ENCODE peak calls at places on chromosomes 7 and 10, in five cellular contexts. V, K, A, M and Q are unnamed samples.

GRCh38 chr7:121395494-121395960 is 581 bp downstream of the FAM3C start:
- DNase-seq in V (no peak), K (peak; percentile 35), A (no peak), M (no peak), Q (no peak)

GRCh38 chr7:158076215-158076614 is 511.4 kb downstream of the PTPRN2 start:
- DNase-seq in V (no peak), K (no peak), A (no peak), M (no peak), Q (no peak)

GRCh38 chr7:24956021-24956420 is 24.0 kb downstream of the OSBPL3 start:
- DNase-seq in V (no peak), K (no peak), A (no peak), M (no peak), Q (no peak)

GRCh38 chr7:51970961-51971655 is 654.5 kb upstream of the COBL start:
- DNase-seq in V (no peak), K (no peak), A (no peak), M (no peak), Q (no peak)

GRCh38 chr7:81284576-81284975 is 365.7 kb upstream of the SEMA3C start:
- DNase-seq in V (no peak), K (peak; percentile 60), A (no peak), M (peak; percentile 43), Q (no peak)

GRCh38 chr7:45100761-45101480 is 10.6 kb downstream of the TBRG4 start:
- DNase-seq in V (no peak), K (no peak), A (no peak), M (no peak), Q (no peak)

GRCh38 chr7:84975586-84976185 is 211.2 kb downstream of the SEMA3D start:
- DNase-seq in V (no peak), K (peak; percentile 50), A (no peak), M (peak; percentile 42), Q (no peak)

GRCh38 chr7:150855046-150855445 is 2.7 kb downstream of the AOC1 start:
- DNase-seq in V (no peak), K (no peak), A (no peak), M (no peak), Q (no peak)

GRCh38 chr7:134022512-134022911 is 104.6 kb upstream of the LRGUK start:
- DNase-seq in V (no peak), K (no peak), A (no peak), M (no peak), Q (no peak)

GRCh38 chr7:94133460-94133859 is 129.3 kb upstream of the BET1 start:
- DNase-seq in V (no peak), K (peak; percentile 62), A (no peak), M (peak; percentile 13), Q (no peak)

GRCh38 chr7:13907824-13908223 is 81.6 kb downstream of the ETV1 start:
- DNase-seq in V (no peak), K (no peak), A (no peak), M (no peak), Q (no peak)

GRCh38 chr7:45434404-45434803 is 139.8 kb upstream of the ADCY1 start:
- DNase-seq in V (no peak), K (no peak), A (no peak), M (no peak), Q (no peak)

GRCh38 chr10:11560076-11560709 is 51.3 kb downstream of the USP6NL start:
- DNase-seq in V (no peak), K (peak; percentile 29), A (no peak), M (peak; percentile 33), Q (no peak)

GRCh38 chr7:26155531-26156375 is 3.8 kb downstream of the NFE2L3 start:
- DNase-seq in V (no peak), K (peak; percentile 44), A (no peak), M (peak; percentile 44), Q (no peak)

GRCh38 chr7:22842973-22843372 is 20.3 kb upstream of the TOMM7 start:
- DNase-seq in V (no peak), K (no peak), A (no peak), M (no peak), Q (no peak)

GRCh38 chr10:121593267-121593666 is 5.0 kb downstream of the FGFR2 start:
- DNase-seq in V (no peak), K (no peak), A (no peak), M (no peak), Q (no peak)

GRCh38 chr10:87957702-87958101 is 94.3 kb downstream of the PTEN start:
- DNase-seq in V (no peak), K (no peak), A (no peak), M (no peak), Q (no peak)

GRCh38 chr10:3622845-3623621 is 162.0 kb downstream of the KLF6 start:
- DNase-seq in V (no peak), K (peak; percentile 48), A (no peak), M (peak; percentile 28), Q (no peak)

GRCh38 chr10:14116021-14116420 is 214.7 kb downstream of the FRMD4A start:
- DNase-seq in V (no peak), K (no peak), A (no peak), M (no peak), Q (no peak)

DNA sequence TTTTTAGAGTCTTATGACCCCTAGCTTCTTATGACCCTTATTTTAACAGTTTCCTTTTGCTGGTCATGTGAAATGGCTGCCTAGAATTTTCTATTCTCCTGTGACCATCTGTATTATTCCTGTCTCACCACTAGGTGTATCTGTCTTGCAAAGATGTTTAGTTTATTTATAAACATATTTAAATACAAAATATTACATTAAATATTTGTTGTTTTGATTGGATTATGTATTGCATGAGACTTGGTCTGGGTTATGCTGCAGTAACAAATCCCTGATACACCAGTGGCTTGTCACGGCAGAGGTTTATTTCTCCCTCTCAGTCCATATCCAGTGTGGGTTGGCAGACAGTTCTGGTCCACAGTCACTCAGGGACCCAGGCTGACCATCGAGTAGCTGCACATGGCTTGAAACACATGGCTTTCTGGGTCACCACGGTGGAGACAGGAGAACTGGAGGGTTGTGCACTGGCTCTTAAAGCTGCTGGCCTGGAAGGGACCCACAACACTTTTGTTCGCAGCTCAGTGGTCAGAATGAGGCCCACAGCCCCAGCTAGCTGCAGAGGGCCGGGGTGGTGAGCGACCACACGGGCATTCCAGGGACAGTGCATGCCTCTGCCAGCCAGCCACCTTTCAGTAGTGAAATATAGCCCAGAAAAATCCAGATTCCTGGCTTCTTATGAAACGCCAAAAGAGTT is 7.4 kb downstream of the RASSF4 start:
- DNase-seq in V (no peak), K (no peak), A (no peak), M (no peak), Q (no peak)
- TF ChIP-seq CTCF in V (peak; percentile 61), K (peak; percentile 11), A (peak; percentile 23), M (peak; percentile 15), Q (peak; percentile 3)

DNA sequence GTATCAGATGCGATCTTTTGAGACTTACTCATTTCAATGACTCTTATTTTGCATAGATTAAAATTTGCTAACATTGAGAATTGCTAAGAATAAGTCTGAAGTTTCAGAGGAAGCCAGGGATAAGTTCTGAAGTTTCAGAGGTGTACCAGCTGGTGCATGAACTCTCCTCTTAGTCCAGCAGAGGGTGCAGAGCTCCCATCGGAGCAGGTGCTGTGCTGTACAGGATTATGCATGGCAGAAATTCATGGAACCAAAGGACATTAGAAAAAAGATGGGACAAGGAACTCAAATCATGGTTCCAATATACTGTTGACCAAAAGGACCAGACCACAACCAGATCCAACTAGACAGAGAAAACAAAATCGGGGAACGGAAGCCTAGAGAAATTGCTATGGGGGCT is 41.9 kb downstream of the MGAM2 start:
- DNase-seq in V (peak; percentile 26), K (no peak), A (no peak), M (no peak), Q (no peak)
- TF ChIP-seq CTCF in V (peak; percentile 35), K (no peak), A (no peak), M (no peak), Q (no peak)

DNA sequence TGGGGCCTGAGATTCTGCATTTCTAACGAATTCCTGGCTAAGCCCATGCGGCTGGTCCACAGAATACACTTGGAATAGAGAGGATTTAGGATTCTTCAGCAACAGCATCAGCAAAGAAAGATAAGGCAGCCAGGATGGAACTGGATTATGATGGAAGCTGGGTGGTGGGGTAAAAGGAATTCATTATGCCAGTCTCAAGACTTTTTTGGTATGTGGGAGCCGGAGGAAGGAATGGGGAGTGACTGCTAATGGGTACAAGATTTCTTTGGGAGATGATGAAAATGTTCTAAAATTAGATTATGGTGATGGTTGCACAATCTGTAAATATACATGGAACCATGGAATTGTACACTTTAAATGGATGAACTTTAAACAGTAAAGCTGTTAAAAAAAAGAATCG is 82.3 kb upstream of the ZMIZ1 start:
- DNase-seq in V (no peak), K (peak; percentile 66), A (no peak), M (peak; percentile 53), Q (no peak)
- TF ChIP-seq CTCF in V (no peak), K (no peak), A (no peak), M (no peak), Q (no peak)

GRCh38 chr7:116495737-116496136 is 3.8 kb upstream of the CAV2 start:
- DNase-seq in V (no peak), K (peak; percentile 73), A (no peak), M (no peak), Q (no peak)
- TF ChIP-seq CTCF in V (no peak), K (no peak), A (no peak), M (no peak), Q (no peak)

DNA sequence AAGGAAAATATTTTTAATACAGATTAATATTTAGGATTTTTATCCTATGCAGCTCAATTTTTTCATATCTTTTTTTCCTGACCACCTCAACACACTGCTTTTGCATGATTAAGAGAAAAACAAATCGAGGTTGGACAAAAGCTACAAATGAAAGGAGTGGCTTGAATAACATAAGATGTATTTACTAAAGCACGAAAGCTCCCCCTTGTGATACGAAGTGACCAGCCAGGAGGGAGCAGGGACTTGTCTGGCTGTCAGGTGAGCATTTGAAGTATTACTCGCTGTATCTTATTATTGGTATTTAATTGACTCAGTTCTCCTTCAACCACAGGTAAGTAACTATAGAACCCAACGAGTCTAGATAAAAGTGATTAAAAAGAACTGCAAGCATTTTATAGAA is 265.2 kb upstream of the PHF14 start:
- DNase-seq in V (peak; percentile 34), K (no peak), A (no peak), M (peak; percentile 4), Q (no peak)
- TF ChIP-seq CTCF in V (no peak), K (no peak), A (no peak), M (no peak), Q (no peak)

GRCh38 chr10:75236178-75236825 is 545 bp upstream of the COMTD1 start:
- DNase-seq in V (no peak), K (no peak), A (no peak), M (no peak), Q (no peak)
- TF ChIP-seq CTCF in V (no peak), K (no peak), A (no peak), M (no peak), Q (no peak)

DNA sequence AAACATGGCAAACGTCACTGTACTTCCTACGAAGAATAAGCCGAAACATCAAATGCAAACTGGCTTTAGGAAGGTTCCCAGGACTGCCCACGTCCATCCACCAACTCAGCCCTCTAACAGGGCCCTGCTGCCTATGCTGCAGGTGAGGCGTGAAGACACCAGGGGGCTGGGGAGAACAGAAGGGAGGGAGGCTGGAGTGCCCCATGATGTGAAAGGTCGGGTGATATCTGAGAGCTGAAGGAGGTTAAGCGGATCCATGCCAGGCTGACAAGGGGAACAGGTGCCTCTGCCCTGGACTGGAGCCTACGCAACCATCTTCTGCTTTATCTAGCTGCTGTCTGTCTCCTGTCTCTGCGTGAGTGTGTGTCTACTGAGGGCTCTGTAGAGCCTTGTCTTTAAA is 40.2 kb upstream of the ATP6V0A4 start:
- DNase-seq in V (no peak), K (no peak), A (no peak), M (no peak), Q (no peak)
- TF ChIP-seq CTCF in V (no peak), K (no peak), A (no peak), M (peak; percentile 7), Q (no peak)

GRCh38 chr7:106521115-106521514 is 139.8 kb downstream of the CCDC71L start:
- DNase-seq in V (no peak), K (no peak), A (no peak), M (no peak), Q (no peak)
- TF ChIP-seq CTCF in V (no peak), K (no peak), A (no peak), M (no peak), Q (no peak)